ENCODE peak calls at places on chromosomes 11 and 22, in five cellular contexts. One of them, this sample, is unnamed.

GRCh38 chr11:122706261-122706660 is 50.7 kb downstream of the UBASH3B start:
- DNase-seq in BJ: peak
- DNase-seq in fibroblast of pulmonary artery: peak
- DNase-seq in ovary: no peak
- DNase-seq in bronchial epithelial cell: no peak
- DNase-seq in this sample: no peak

GRCh38 chr11:65516135-65516968 is 8.5 kb upstream of the SCYL1 start:
- DNase-seq in fibroblast of pulmonary artery: no peak
- DNase-seq in BJ: no peak
- DNase-seq in ovary: no peak
- DNase-seq in bronchial epithelial cell: no peak
- DNase-seq in this sample: no peak

GRCh38 chr11:132520199-132520598 is 1012.1 kb downstream of the OPCML start:
- DNase-seq in fibroblast of pulmonary artery: no peak
- DNase-seq in bronchial epithelial cell: no peak
- DNase-seq in ovary: no peak
- DNase-seq in BJ: no peak
- DNase-seq in this sample: no peak

GRCh38 chr11:44607324-44607962 is 42.0 kb downstream of the CD82 start:
- DNase-seq in BJ: no peak
- DNase-seq in fibroblast of pulmonary artery: no peak
- DNase-seq in ovary: no peak
- DNase-seq in bronchial epithelial cell: peak
- DNase-seq in this sample: no peak

GRCh38 chr11:64841592-64842365 is 2.7 kb downstream of the CDC42BPG start:
- DNase-seq in fibroblast of pulmonary artery: no peak
- DNase-seq in ovary: no peak
- DNase-seq in bronchial epithelial cell: peak
- DNase-seq in BJ: no peak
- DNase-seq in this sample: no peak

GRCh38 chr11:31903225-31904074 is 92.3 kb upstream of the PAX6 start:
- DNase-seq in ovary: no peak
- DNase-seq in BJ: no peak
- DNase-seq in fibroblast of pulmonary artery: no peak
- DNase-seq in bronchial epithelial cell: no peak
- DNase-seq in this sample: no peak

GRCh38 chr11:64804346-64805210 is 1.6 kb upstream of the MAP4K2 start:
- DNase-seq in ovary: peak
- DNase-seq in BJ: no peak
- DNase-seq in fibroblast of pulmonary artery: no peak
- DNase-seq in bronchial epithelial cell: no peak
- DNase-seq in this sample: no peak

GRCh38 chr11:134019500-134019899 is 49.4 kb upstream of the JAM3 start:
- DNase-seq in ovary: no peak
- DNase-seq in BJ: no peak
- DNase-seq in bronchial epithelial cell: no peak
- DNase-seq in fibroblast of pulmonary artery: no peak
- DNase-seq in this sample: no peak

GRCh38 chr11:77073328-77074001 is 6.7 kb downstream of the CAPN5 start:
- DNase-seq in ovary: peak
- DNase-seq in fibroblast of pulmonary artery: peak
- DNase-seq in bronchial epithelial cell: peak
- DNase-seq in BJ: peak
- DNase-seq in this sample: peak

GRCh38 chr22:43488031-43488892 is 76.4 kb downstream of the MPPED1 start:
- DNase-seq in BJ: no peak
- DNase-seq in ovary: no peak
- DNase-seq in bronchial epithelial cell: no peak
- DNase-seq in fibroblast of pulmonary artery: no peak
- DNase-seq in this sample: no peak

GRCh38 chr11:33000181-33000580 is 15.5 kb upstream of the DEPDC7 start:
- DNase-seq in bronchial epithelial cell: peak
- DNase-seq in fibroblast of pulmonary artery: peak
- DNase-seq in BJ: peak
- DNase-seq in ovary: no peak
- DNase-seq in this sample: peak

GRCh38 chr11:9313648-9314290 is 624 bp downstream of the TMEM41B start:
- DNase-seq in bronchial epithelial cell: peak
- DNase-seq in fibroblast of pulmonary artery: peak
- DNase-seq in ovary: no peak
- DNase-seq in BJ: no peak
- DNase-seq in this sample: no peak

GRCh38 chr11:107825875-107826274 is 32.7 kb downstream of the SLC35F2 start:
- DNase-seq in fibroblast of pulmonary artery: no peak
- DNase-seq in ovary: no peak
- DNase-seq in BJ: no peak
- DNase-seq in bronchial epithelial cell: no peak
- DNase-seq in this sample: no peak

GRCh38 chr11:123054301-123055065 is 7.5 kb downstream of the HSPA8 start:
- DNase-seq in fibroblast of pulmonary artery: peak
- DNase-seq in ovary: no peak
- DNase-seq in BJ: no peak
- DNase-seq in bronchial epithelial cell: peak
- DNase-seq in this sample: peak

GRCh38 chr11:72764503-72764902 is 12.3 kb upstream of the ARAP1 start:
- DNase-seq in ovary: no peak
- DNase-seq in bronchial epithelial cell: peak
- DNase-seq in BJ: no peak
- DNase-seq in fibroblast of pulmonary artery: no peak
- DNase-seq in this sample: no peak

GRCh38 chr11:74506823-74507222 is 13.3 kb upstream of the LIPT2 start:
- DNase-seq in bronchial epithelial cell: no peak
- DNase-seq in BJ: no peak
- DNase-seq in ovary: no peak
- DNase-seq in fibroblast of pulmonary artery: peak
- DNase-seq in this sample: no peak

GRCh38 chr11:92576315-92576714 is 351.7 kb downstream of the FAT3 start:
- DNase-seq in fibroblast of pulmonary artery: no peak
- DNase-seq in ovary: no peak
- DNase-seq in BJ: no peak
- DNase-seq in bronchial epithelial cell: no peak
- DNase-seq in this sample: no peak

GRCh38 chr11:18229501-18229900 is 7.1 kb downstream of the SAA4 start:
- DNase-seq in BJ: no peak
- DNase-seq in bronchial epithelial cell: no peak
- DNase-seq in ovary: no peak
- DNase-seq in fibroblast of pulmonary artery: no peak
- DNase-seq in this sample: no peak
- H3K4me3 ChIP-seq in BJ: no peak
- H3K4me3 ChIP-seq in bronchial epithelial cell: no peak
- H3K4me3 ChIP-seq in ovary: no peak
- H3K4me3 ChIP-seq in fibroblast of pulmonary artery: no peak
- H3K4me3 ChIP-seq in this sample: no peak

GRCh38 chr22:45013138-45013537 is 3.3 kb upstream of the PHF21B start:
- DNase-seq in BJ: no peak
- DNase-seq in ovary: no peak
- DNase-seq in bronchial epithelial cell: no peak
- DNase-seq in fibroblast of pulmonary artery: no peak
- DNase-seq in this sample: no peak
- H3K4me3 ChIP-seq in BJ: no peak
- H3K4me3 ChIP-seq in ovary: no peak
- H3K4me3 ChIP-seq in bronchial epithelial cell: no peak
- H3K4me3 ChIP-seq in fibroblast of pulmonary artery: no peak
- H3K4me3 ChIP-seq in this sample: no peak

GRCh38 chr22:19166421-19166820 is 12.1 kb downstream of the SLC25A1 start:
- DNase-seq in fibroblast of pulmonary artery: no peak
- DNase-seq in bronchial epithelial cell: no peak
- DNase-seq in ovary: no peak
- DNase-seq in BJ: no peak
- DNase-seq in this sample: no peak
- H3K4me3 ChIP-seq in fibroblast of pulmonary artery: no peak
- H3K4me3 ChIP-seq in bronchial epithelial cell: no peak
- H3K4me3 ChIP-seq in ovary: no peak
- H3K4me3 ChIP-seq in BJ: no peak
- H3K4me3 ChIP-seq in this sample: no peak

DNA sequence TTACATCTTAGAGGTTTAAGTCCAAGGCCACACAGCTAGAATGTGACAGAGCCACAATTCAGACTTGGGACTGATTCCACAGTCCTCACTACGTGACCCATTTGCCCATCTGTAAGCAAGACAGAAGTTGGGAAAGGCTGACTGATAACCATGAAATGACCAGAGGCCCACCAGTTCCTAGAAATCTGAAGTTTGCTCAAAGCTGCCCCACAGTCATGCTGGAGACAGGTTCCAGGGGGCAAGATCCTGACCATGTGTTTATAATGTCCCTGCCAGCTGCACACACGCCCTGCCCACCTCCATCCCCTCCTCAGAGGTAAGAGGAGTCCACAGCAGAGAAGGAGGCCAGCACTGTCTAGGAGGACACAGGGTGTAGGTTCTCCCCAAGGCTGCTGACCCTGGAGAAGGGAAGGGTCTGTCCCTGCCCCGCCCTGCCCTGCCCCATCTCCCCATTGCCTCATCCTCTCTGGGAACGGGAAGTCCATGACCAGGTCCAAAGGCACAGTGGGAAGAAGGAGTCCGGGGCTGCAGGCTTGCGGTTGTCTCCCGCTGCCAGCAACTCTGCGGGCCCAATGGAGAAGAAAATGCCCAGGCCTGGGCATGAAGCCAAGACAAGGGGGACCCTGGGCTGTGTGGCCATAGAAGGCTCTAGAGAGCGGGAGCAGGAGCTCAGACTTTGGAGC is 11.9 kb upstream of the OAF start:
- DNase-seq in BJ: no peak
- DNase-seq in fibroblast of pulmonary artery: no peak
- DNase-seq in ovary: no peak
- DNase-seq in bronchial epithelial cell: no peak
- DNase-seq in this sample: no peak
- H3K4me3 ChIP-seq in BJ: no peak
- H3K4me3 ChIP-seq in fibroblast of pulmonary artery: no peak
- H3K4me3 ChIP-seq in ovary: no peak
- H3K4me3 ChIP-seq in bronchial epithelial cell: no peak
- H3K4me3 ChIP-seq in this sample: no peak

GRCh38 chr22:42343551-42344081 is 73.2 kb upstream of the TCF20 start:
- DNase-seq in BJ: no peak
- DNase-seq in ovary: no peak
- DNase-seq in bronchial epithelial cell: no peak
- DNase-seq in fibroblast of pulmonary artery: no peak
- DNase-seq in this sample: no peak
- H3K4me3 ChIP-seq in BJ: peak
- H3K4me3 ChIP-seq in ovary: peak
- H3K4me3 ChIP-seq in bronchial epithelial cell: peak
- H3K4me3 ChIP-seq in fibroblast of pulmonary artery: peak
- H3K4me3 ChIP-seq in this sample: peak

GRCh38 chr11:90601261-90601660 is 378.4 kb upstream of the CHORDC1 start:
- DNase-seq in fibroblast of pulmonary artery: no peak
- DNase-seq in bronchial epithelial cell: no peak
- DNase-seq in ovary: no peak
- DNase-seq in BJ: no peak
- DNase-seq in this sample: no peak
- H3K4me3 ChIP-seq in fibroblast of pulmonary artery: no peak
- H3K4me3 ChIP-seq in bronchial epithelial cell: no peak
- H3K4me3 ChIP-seq in ovary: no peak
- H3K4me3 ChIP-seq in BJ: no peak
- H3K4me3 ChIP-seq in this sample: no peak

This sample was measured in skeletal muscle cell.